ENCODE peak calls at places on chromosomes 2 and 18, in five cellular contexts. L is stimulated activated CD4-positive, alpha-beta T cell treated with anti-CD3 and anti-CD28 coated beads, TNF-alpha, amount 100 ng/mL, for 4 hours; B is cardiac muscle cell; D is T-helper 1 cell; J is brain pericyte. Q is an unnamed sample.

GRCh38 chr18:55790296-55790695 is 202.3 kb upstream of the TCF4 start:
- DNase-seq in L (no peak), D (no peak), J (no peak), B (no peak), Q (no peak)

GRCh38 chr2:39435254-39435653 is 1.8 kb downstream of the MAP4K3 start:
- DNase-seq in D (no peak), L (no peak), B (peak), J (no peak), Q (no peak)

GRCh38 chr2:192551760-192552159 is 357.0 kb upstream of the TMEFF2 start:
- DNase-seq in D (no peak), J (no peak), B (no peak), L (no peak), Q (no peak)

GRCh38 chr2:187994464-187995331 is 297.0 kb upstream of the GULP1 start:
- DNase-seq in B (peak), D (no peak), J (no peak), L (no peak), Q (no peak)

GRCh38 chr18:79413901-79414300 is 18.2 kb downstream of the NFATC1 start:
- DNase-seq in B (no peak), L (no peak), D (no peak), J (no peak), Q (no peak)

GRCh38 chr2:43331428-43331827 is 105.0 kb upstream of the ZFP36L2 start:
- DNase-seq in D (no peak), J (no peak), B (peak), L (no peak), Q (no peak)

GRCh38 chr2:205763708-205764501 is 81.6 kb downstream of the NRP2 start:
- DNase-seq in D (no peak), J (no peak), B (peak), L (no peak), Q (no peak)

GRCh38 chr2:234761910-234762309 is 189.9 kb upstream of the SH3BP4 start:
- DNase-seq in D (no peak), J (no peak), B (no peak), L (no peak), Q (no peak)

GRCh38 chr2:231920795-231921194 is 5.4 kb downstream of the NPPC start:
- DNase-seq in J (no peak), D (no peak), B (no peak), L (no peak), Q (no peak)

GRCh38 chr2:9631976-9632700 is 1.3 kb upstream of the YWHAQ start:
- DNase-seq in B (peak), J (no peak), D (no peak), L (no peak), Q (no peak)

GRCh38 chr18:74499633-74500032 is 3.5 kb downstream of the CNDP2 start:
- DNase-seq in B (no peak), J (no peak), L (peak), D (no peak), Q (no peak)

GRCh38 chr2:181977661-181978350 is 7.8 kb upstream of the PPP1R1C start:
- DNase-seq in B (no peak), L (no peak), J (no peak), D (no peak), Q (no peak)

GRCh38 chr2:55415300-55415699 is 4.4 kb downstream of the CCDC88A start:
- DNase-seq in L (no peak), B (no peak), J (no peak), D (no peak), Q (no peak)

GRCh38 chr2:229931241-229931640 is 8.9 kb downstream of the FBXO36 start:
- DNase-seq in J (no peak), D (no peak), B (no peak), L (no peak), Q (no peak)

GRCh38 chr18:24490545-24490944 is 30.1 kb downstream of the HRH4 start:
- DNase-seq in J (no peak), L (no peak), D (no peak), B (no peak), Q (no peak)

GRCh38 chr2:20604401-20604911 is 46.4 kb downstream of the HS1BP3 start:
- DNase-seq in J (no peak), L (no peak), D (no peak), B (no peak), Q (no peak)

GRCh38 chr2:15426606-15427005 is 134.5 kb downstream of the NBAS start:
- DNase-seq in D (no peak), J (no peak), L (no peak), B (no peak), Q (no peak)

GRCh38 chr18:26480897-26481795 is 67.2 kb downstream of the KCTD1 start:
- DNase-seq in B (no peak), J (no peak), D (no peak), L (no peak), Q (no peak)

GRCh38 chr2:12544221-12544558 is 172.5 kb upstream of the TRIB2 start:
- DNase-seq in D (no peak), J (no peak), L (no peak), B (no peak), Q (no peak)

GRCh38 chr2:37344453-37345361 is at the start of gene QPCT:
- DNase-seq in B (no peak), J (no peak), D (peak), L (peak), Q (no peak)

GRCh38 chr2:224209927-224210326 is 170.8 kb upstream of the SERPINE2 start:
- DNase-seq in J (no peak), L (no peak), B (no peak), D (no peak), Q (no peak)

GRCh38 chr2:220129427-220129826 is 502.0 kb downstream of the SLC4A3 start:
- DNase-seq in L (no peak), D (no peak), J (no peak), B (no peak), Q (no peak)